ENCODE peak calls at places on chromosomes 1 and 21, in six cellular contexts. K is PC-3, D is epithelial cell of esophagus, J is fibroblast of lung, X is neural progenitor cell, P is transverse colon. S is an unnamed sample.

GRCh38 chr1:31663622-31664452 is 19.2 kb upstream of the PEF1 start:
- DNase-seq in P (peak), D (peak), K (peak), J (no peak), X (peak), S (no peak)

GRCh38 chr1:177976596-177976995 is 6.7 kb upstream of the SEC16B start:
- DNase-seq in D (peak), X (no peak), K (no peak), P (no peak), J (no peak), S (peak)

GRCh38 chr1:204089044-204089751 is 16.3 kb downstream of the SOX13 start:
- DNase-seq in J (no peak), K (no peak), P (peak), D (peak), X (no peak), S (no peak)

GRCh38 chr1:60425528-60425927 is 352.0 kb upstream of the C1orf87 start:
- DNase-seq in K (peak), D (peak), X (peak), J (peak), P (no peak), S (no peak)

GRCh38 chr1:234917495-234918188 is 211.0 kb downstream of the TOMM20 start:
- DNase-seq in P (no peak), J (no peak), K (no peak), D (no peak), X (no peak), S (no peak)

GRCh38 chr1:248681651-248682050 is 20.9 kb downstream of the OR14I1 start:
- DNase-seq in P (no peak), D (no peak), K (no peak), X (no peak), J (no peak), S (no peak)

GRCh38 chr21:31351438-31351837 is 7.4 kb upstream of the TIAM1 start:
- DNase-seq in X (no peak), K (peak), D (peak), J (peak), P (no peak), S (peak)

GRCh38 chr1:31736675-31737074 is 27.5 kb downstream of the ADGRB2 start:
- DNase-seq in J (no peak), D (peak), P (peak), X (no peak), K (no peak), S (no peak)

GRCh38 chr1:10623391-10624145 is 148.8 kb downstream of the PEX14 start:
- DNase-seq in J (no peak), K (no peak), D (no peak), X (no peak), P (no peak), S (no peak)

GRCh38 chr1:58823481-58824010 is 39.7 kb upstream of the JUN start:
- DNase-seq in P (no peak), K (peak), D (peak), X (no peak), J (peak), S (peak)

GRCh38 chr1:70415882-70416281 is 4.8 kb downstream of the CTH start:
- DNase-seq in D (no peak), K (no peak), P (no peak), J (no peak), X (no peak), S (no peak)

GRCh38 chr1:177927021-177927596 is 42.7 kb downstream of the SEC16B start:
- DNase-seq in D (peak), X (no peak), J (peak), P (no peak), K (peak), S (peak)

GRCh38 chr1:220884109-220884980 is 5.1 kb downstream of the HLX start:
- DNase-seq in X (peak), P (no peak), K (no peak), J (no peak), D (peak), S (peak)
- TF ChIP-seq CTCF in X (peak), P (no peak), K (no peak), J (no peak), D (no peak), S (no peak)

DNA sequence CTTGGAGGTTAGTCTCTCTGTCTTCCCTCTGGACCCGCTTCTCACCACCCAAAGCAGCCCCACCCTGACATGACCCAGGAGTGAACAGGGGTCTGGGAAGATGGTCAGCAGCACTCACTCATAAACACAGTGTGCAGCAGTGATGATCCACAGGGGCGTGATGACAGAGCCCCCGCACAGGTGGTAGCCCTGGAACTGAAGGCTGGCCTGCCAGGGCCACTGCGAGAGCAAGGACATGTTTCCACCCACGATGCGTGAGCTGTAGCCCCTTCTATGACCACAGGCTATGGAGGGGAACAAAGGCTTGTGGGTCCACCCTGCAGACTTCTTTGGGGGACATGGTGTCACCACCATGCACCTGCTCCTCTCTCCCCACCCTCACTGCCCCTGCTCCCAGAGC is 12.9 kb downstream of the TMPRSS3 start:
- DNase-seq in K (no peak), X (no peak), J (no peak), P (no peak), D (no peak), S (no peak)
- H3K4me3 ChIP-seq in K (no peak), X (no peak), J (no peak), P (no peak), D (no peak), S (no peak)

DNA sequence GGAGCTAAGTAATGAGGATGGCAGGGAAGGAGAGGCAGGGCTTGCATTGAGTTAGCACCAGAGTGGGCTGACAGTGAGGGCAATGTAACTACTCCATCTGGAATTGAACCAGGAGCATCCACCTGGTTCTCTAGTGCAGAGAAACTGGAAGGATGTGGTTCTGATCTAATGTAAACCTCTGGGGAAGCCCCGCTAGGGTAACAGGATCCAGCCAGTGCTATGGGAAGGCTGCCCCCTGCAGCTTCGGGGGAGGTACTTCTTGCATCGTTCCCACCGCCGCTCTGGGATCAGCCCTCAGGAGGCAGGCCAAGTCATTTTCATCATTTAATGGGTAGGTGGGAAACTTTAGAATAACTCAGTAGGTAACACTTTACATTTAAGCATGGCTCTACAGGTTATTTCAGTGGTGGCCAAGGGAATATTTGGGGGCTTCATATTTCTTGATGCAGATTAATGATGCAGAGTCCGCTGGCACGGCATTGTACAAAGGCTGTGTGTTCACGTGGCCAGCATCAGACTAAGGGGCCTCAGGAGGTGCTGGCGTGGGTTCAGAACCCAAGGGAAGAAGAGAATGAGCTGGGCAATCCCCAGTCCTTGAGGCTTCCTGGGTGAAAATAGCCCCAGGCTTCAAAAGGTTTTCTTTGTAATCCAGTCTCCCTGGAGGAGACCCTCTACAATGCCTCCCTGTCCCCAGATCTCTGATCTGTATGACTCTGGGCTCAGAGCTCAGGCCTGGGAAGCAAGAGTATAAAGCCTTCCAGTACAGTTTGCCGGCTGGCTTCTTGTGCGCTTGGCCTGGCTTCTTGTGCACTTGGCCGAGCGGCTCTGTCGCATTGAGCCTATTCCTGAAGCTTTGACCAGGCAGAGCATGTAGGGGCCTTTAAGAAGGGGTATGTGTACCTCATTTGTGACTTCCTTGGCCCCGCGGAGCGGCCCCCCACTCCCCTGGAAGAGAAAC is 26.4 kb upstream of the KAZN start:
- DNase-seq in D (no peak), P (no peak), K (peak), J (no peak), X (peak), S (no peak)
- TF ChIP-seq CTCF in D (no peak), P (no peak), K (peak), J (no peak), X (peak), S (peak)

DNA sequence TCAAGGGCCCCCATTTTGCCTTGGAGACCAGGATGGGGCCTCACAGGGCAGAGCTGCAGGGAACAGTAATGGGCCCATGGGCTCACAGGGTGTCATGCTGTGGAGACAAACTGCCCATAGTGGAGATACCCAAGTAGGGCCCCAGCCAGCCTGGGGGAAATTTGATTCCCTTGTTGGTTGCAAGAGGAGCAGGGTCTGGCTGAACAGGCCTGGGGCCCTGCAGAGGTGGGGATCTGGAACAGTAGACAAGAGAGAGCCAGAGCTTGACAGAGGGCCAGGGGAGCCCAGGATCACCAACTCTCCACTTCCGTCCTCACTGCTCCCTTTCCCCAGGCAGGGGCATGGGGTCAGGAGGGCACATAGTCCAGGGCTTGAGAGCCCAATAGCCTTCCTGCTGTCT is 8.7 kb downstream of the S100B start:
- DNase-seq in D (no peak), J (no peak), X (no peak), P (no peak), K (no peak), S (no peak)
- H3K4me3 ChIP-seq in D (no peak), J (no peak), X (no peak), P (no peak), K (no peak), S (no peak)

DNA sequence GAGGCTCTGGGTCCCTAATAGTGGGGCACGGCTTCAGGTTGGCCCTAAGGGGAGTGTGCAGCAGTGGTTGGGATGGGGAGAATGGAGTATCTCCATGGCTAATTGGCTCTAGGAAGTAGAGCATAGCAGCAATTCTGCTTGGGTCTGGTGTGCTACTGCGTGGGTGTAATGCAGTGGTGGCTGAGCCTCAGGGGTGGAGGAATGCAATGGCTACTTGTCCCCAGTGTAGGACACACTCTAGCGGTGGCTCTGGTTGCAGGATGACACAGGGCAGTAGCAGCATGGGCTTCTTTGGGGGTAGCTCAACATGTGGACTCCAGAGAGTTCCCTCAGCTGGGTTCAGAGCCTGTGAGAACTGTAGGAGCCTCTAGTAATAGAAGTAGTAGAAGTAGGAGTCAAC is 91.2 kb upstream of the FAM78B start:
- DNase-seq in P (no peak), J (no peak), K (no peak), D (no peak), X (no peak), S (no peak)
- TF ChIP-seq CTCF in P (no peak), J (no peak), K (no peak), D (no peak), X (no peak), S (no peak)

GRCh38 chr1:903721-904270 is 19.9 kb upstream of the SAMD11 start:
- DNase-seq in D (no peak), P (peak), X (peak), K (no peak), J (no peak), S (no peak)
- H3K4me3 ChIP-seq in D (peak), P (no peak), X (peak), K (peak), J (peak), S (no peak)

DNA sequence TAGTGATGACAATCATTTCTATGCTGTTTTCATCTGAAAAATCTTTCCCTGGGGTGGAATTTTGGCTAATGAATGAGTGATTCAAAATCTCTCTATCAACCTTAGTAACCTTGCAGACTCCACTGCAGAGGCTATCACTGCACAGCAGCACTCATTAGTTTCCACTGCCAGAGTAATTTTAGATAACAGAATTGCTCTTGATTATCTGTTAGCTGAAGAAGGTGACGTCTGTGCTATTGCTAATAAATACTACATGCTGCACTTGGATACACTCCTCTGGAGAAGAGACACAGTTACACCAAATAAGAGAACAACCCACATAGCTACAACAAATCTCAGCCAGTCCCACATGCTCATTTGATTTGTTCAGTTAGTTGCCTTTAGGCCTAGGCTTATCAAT is 1348.4 kb downstream of the NCAM2 start:
- DNase-seq in J (no peak), K (no peak), P (no peak), X (no peak), D (no peak), S (no peak)
- TF ChIP-seq CTCF in J (no peak), K (no peak), P (no peak), X (no peak), D (no peak), S (no peak)

GRCh38 chr1:25433389-25434186 is 2.9 kb downstream of the MACO1 start:
- DNase-seq in K (no peak), J (no peak), X (no peak), P (no peak), D (no peak), S (no peak)

GRCh38 chr1:25430666-25431494 is at the start of gene MACO1:
- DNase-seq in X (peak), J (peak), P (peak), D (peak), K (peak), S (peak)

GRCh38 chr1:25431495-25432363 is 1.0 kb downstream of the MACO1 start:
- DNase-seq in K (peak), X (peak), P (no peak), J (no peak), D (no peak), S (no peak)

GRCh38 chr1:25432749-25433388 is 2.2 kb downstream of the MACO1 start:
- DNase-seq in P (no peak), D (no peak), K (no peak), J (no peak), X (no peak), S (no peak)

DNA sequence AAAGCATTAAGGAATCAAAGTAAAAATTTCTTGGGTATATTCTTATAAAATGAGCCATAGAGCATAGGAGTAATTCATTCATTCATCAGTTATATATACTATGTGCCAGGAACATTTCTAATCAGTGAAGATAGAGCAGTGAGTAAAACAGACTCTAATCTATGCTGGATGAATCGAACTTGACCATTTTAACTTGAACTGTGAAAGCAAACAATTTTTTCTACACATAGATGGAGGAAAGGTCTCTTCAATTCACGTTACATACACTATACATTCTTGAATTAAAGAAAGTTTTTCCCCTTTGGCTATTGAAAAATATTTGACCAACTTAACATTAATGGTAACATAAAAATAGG is 1.6 kb downstream of the MACO1 start:
- DNase-seq in J (no peak), P (no peak), D (no peak), X (no peak), K (no peak), S (no peak)
- H3K4me3 ChIP-seq in J (peak), P (no peak), D (peak), X (peak), K (peak), S (peak)

DNA sequence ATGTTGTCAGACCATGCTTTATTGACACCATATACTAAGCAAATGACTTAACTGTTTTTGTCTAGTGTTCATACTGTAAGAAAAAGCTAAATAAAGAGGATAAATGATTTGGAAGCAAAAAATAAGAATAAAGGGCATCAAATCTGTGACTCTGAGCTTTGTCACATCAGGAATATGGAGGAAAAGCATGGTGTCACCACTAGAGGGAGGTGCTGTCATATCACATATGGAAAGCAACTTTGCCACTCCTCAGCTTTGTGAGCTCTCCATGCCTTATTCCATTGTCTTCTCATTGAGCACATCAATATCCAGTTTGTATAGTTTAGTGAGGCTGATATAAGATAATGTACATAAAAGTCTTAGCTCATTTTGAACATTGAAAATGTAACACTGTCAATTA is 20.8 kb upstream of the GBP1 start:
- DNase-seq in J (peak), X (no peak), K (no peak), P (peak), D (peak), S (no peak)
- TF ChIP-seq CTCF in J (peak), X (no peak), K (no peak), P (peak), D (peak), S (peak)

DNA sequence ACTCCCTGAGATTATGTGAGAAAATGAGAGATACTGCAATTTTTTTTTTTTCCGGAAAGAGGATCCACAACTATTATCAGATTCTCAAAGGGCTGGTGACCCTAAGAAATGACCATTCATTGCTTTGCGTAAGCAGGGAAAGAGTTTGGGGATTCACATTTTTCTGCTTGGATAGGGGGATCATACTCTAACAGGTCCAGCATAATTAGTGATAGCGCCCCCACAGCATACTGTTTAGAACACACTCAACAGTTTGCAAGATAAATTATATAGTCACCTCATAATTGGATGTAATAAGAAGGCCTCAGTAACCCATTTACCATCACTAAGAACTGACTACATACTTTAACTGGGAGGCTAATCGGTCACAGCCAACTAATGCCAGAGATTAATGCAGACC is 1.9 kb downstream of the CCT3 start:
- DNase-seq in P (no peak), J (peak), K (peak), X (peak), D (peak), S (peak)
- H3K4me3 ChIP-seq in P (no peak), J (peak), K (peak), X (peak), D (peak), S (peak)